ENCODE peak calls at places on chromosome 18, in four cellular contexts. One of them, this sample, is unnamed.

GRCh38 chr18:63470751-63471150 is 6.0 kb upstream of the SERPINB5 start:
- DNase-seq in stomach: no peak
- DNase-seq in A172: no peak
- DNase-seq in cardiac muscle cell: no peak
- DNase-seq in this sample: no peak

GRCh38 chr18:60246606-60247005 is 126.0 kb downstream of the MC4R start:
- DNase-seq in stomach: no peak
- DNase-seq in A172: no peak
- DNase-seq in cardiac muscle cell: no peak
- DNase-seq in this sample: no peak

GRCh38 chr18:46283895-46284295 is 179.7 kb downstream of the HAUS1 start:
- DNase-seq in stomach: no peak
- DNase-seq in A172: no peak
- DNase-seq in cardiac muscle cell: peak
- DNase-seq in this sample: no peak

GRCh38 chr18:48913201-48913600 is 37.6 kb downstream of the SMAD7 start:
- DNase-seq in stomach: peak
- DNase-seq in A172: no peak
- DNase-seq in cardiac muscle cell: no peak
- DNase-seq in this sample: no peak

GRCh38 chr18:63155169-63155852 is 164.3 kb downstream of the BCL2 start:
- DNase-seq in stomach: peak
- DNase-seq in A172: no peak
- DNase-seq in cardiac muscle cell: peak
- DNase-seq in this sample: no peak

GRCh38 chr18:48031011-48031480 is 100.6 kb upstream of the SMAD2 start:
- DNase-seq in A172: peak
- DNase-seq in cardiac muscle cell: peak
- DNase-seq in stomach: peak
- DNase-seq in this sample: no peak

GRCh38 chr18:30245756-30246515 is 796.6 kb downstream of the DSC3 start:
- DNase-seq in stomach: no peak
- DNase-seq in cardiac muscle cell: no peak
- DNase-seq in A172: no peak
- DNase-seq in this sample: no peak

GRCh38 chr18:76756491-76757288 is 65.7 kb upstream of the ZNF236 start:
- DNase-seq in cardiac muscle cell: no peak
- DNase-seq in stomach: no peak
- DNase-seq in A172: no peak
- DNase-seq in this sample: no peak

GRCh38 chr18:24388975-24389374 is 8.6 kb downstream of the OSBPL1A start:
- DNase-seq in stomach: no peak
- DNase-seq in A172: no peak
- DNase-seq in cardiac muscle cell: no peak
- DNase-seq in this sample: no peak

GRCh38 chr18:13070460-13070859 is 79.3 kb downstream of the CEP192 start:
- DNase-seq in stomach: no peak
- DNase-seq in A172: no peak
- DNase-seq in cardiac muscle cell: no peak
- DNase-seq in this sample: no peak

GRCh38 chr18:58605027-58606020 is 23.6 kb downstream of the ALPK2 start:
- DNase-seq in cardiac muscle cell: no peak
- DNase-seq in A172: no peak
- DNase-seq in stomach: no peak
- DNase-seq in this sample: no peak

GRCh38 chr18:77067315-77068061 is 65.1 kb downstream of the MBP start:
- DNase-seq in stomach: peak
- DNase-seq in A172: peak
- DNase-seq in cardiac muscle cell: no peak
- DNase-seq in this sample: no peak

GRCh38 chr18:36187138-36187825 is at the start of gene MOCOS:
- DNase-seq in stomach: peak
- DNase-seq in cardiac muscle cell: peak
- DNase-seq in A172: peak
- DNase-seq in this sample: peak

GRCh38 chr18:70490008-70490933 is 201.4 kb downstream of the SOCS6 start:
- DNase-seq in stomach: peak
- DNase-seq in cardiac muscle cell: peak
- DNase-seq in A172: peak
- DNase-seq in this sample: no peak

GRCh38 chr18:34972765-34973414 is 68.3 kb upstream of the MAPRE2 start:
- DNase-seq in stomach: no peak
- DNase-seq in cardiac muscle cell: no peak
- DNase-seq in A172: no peak
- DNase-seq in this sample: no peak

GRCh38 chr18:56085561-56085960 is 497.6 kb upstream of the TCF4 start:
- DNase-seq in cardiac muscle cell: no peak
- DNase-seq in A172: no peak
- DNase-seq in stomach: no peak
- DNase-seq in this sample: no peak

GRCh38 chr18:23200751-23201150 is 65.5 kb downstream of the CABLES1 start:
- DNase-seq in cardiac muscle cell: no peak
- DNase-seq in A172: no peak
- DNase-seq in stomach: no peak
- DNase-seq in this sample: no peak

GRCh38 chr18:57008001-57008686 is 138.7 kb upstream of the BOD1L2 start:
- DNase-seq in cardiac muscle cell: no peak
- DNase-seq in stomach: no peak
- DNase-seq in A172: no peak
- DNase-seq in this sample: no peak

GRCh38 chr18:934518-935123 is 29.9 kb downstream of the ADCYAP1 start:
- DNase-seq in A172: no peak
- DNase-seq in cardiac muscle cell: no peak
- DNase-seq in stomach: no peak
- DNase-seq in this sample: no peak

GRCh38 chr18:46336278-46337205 is 232.4 kb downstream of the HAUS1 start:
- DNase-seq in A172: no peak
- DNase-seq in stomach: no peak
- DNase-seq in cardiac muscle cell: no peak
- DNase-seq in this sample: no peak

GRCh38 chr18:62425465-62426190 is 97.2 kb upstream of the ZCCHC2 start:
- DNase-seq in cardiac muscle cell: peak
- DNase-seq in A172: peak
- DNase-seq in stomach: peak
- DNase-seq in this sample: peak

GRCh38 chr18:73409242-73409641 is 541.5 kb upstream of the NETO1 start:
- DNase-seq in cardiac muscle cell: no peak
- DNase-seq in A172: no peak
- DNase-seq in stomach: no peak
- DNase-seq in this sample: no peak

GRCh38 chr18:48724455-48724854 is 185.6 kb downstream of the CTIF start:
- DNase-seq in cardiac muscle cell: no peak
- DNase-seq in stomach: no peak
- DNase-seq in A172: no peak
- DNase-seq in this sample: no peak

GRCh38 chr18:80006726-80007125 is 18.4 kb upstream of the TXNL4A start:
- DNase-seq in cardiac muscle cell: no peak
- DNase-seq in stomach: no peak
- DNase-seq in A172: no peak
- DNase-seq in this sample: no peak

GRCh38 chr18:48727685-48728084 is 188.9 kb downstream of the CTIF start:
- DNase-seq in cardiac muscle cell: no peak
- DNase-seq in A172: no peak
- DNase-seq in stomach: no peak
- DNase-seq in this sample: no peak

GRCh38 chr18:46596119-46596518 is 60.9 kb downstream of the LOXHD1 start:
- DNase-seq in A172: no peak
- DNase-seq in stomach: no peak
- DNase-seq in cardiac muscle cell: no peak
- DNase-seq in this sample: no peak

GRCh38 chr18:3873698-3874495 is 423.9 kb downstream of the TGIF1 start:
- DNase-seq in A172: no peak
- DNase-seq in cardiac muscle cell: no peak
- DNase-seq in stomach: no peak
- DNase-seq in this sample: no peak

GRCh38 chr18:77073336-77074093 is 59.1 kb downstream of the MBP start:
- DNase-seq in A172: no peak
- DNase-seq in stomach: no peak
- DNase-seq in cardiac muscle cell: no peak
- DNase-seq in this sample: no peak

GRCh38 chr18:79944126-79944731 is 7.2 kb downstream of the SLC66A2 start:
- DNase-seq in stomach: peak
- DNase-seq in cardiac muscle cell: no peak
- DNase-seq in A172: no peak
- DNase-seq in this sample: no peak

GRCh38 chr18:33469699-33470098 is 29.2 kb upstream of the CCDC178 start:
- DNase-seq in stomach: no peak
- DNase-seq in A172: no peak
- DNase-seq in cardiac muscle cell: no peak
- DNase-seq in this sample: no peak

GRCh38 chr18:50704541-50704940 is 115.3 kb downstream of the MRO start:
- DNase-seq in A172: no peak
- DNase-seq in cardiac muscle cell: no peak
- DNase-seq in stomach: no peak
- DNase-seq in this sample: no peak

This sample was measured in osteocyte.